ENCODE peak calls at places on chromosome 18, in four cellular contexts. T, O, R and Y are unnamed samples.

GRCh38 chr18:30991397-30991796 is 51.1 kb downstream of the DSC3 start:
- DNase-seq in T (no peak), O (no peak), R (no peak), Y (no peak)

GRCh38 chr18:80147037-80147417 is 38.0 kb downstream of the ADNP2 start:
- DNase-seq in T (no peak), O (no peak), R (no peak), Y (no peak)

GRCh38 chr18:78192044-78192443 is 787.6 kb upstream of the SALL3 start:
- DNase-seq in T (no peak), O (no peak), R (no peak), Y (peak; percentile 87)

GRCh38 chr18:76572517-76573247 is 77.6 kb upstream of the ZNF516 start:
- DNase-seq in T (no peak), O (no peak), R (no peak), Y (no peak)

GRCh38 chr18:48018806-48019295 is 88.4 kb upstream of the SMAD2 start:
- DNase-seq in T (no peak), O (no peak), R (peak; percentile 20), Y (no peak)

GRCh38 chr18:41858761-41859555 is 96.1 kb upstream of the PIK3C3 start:
- DNase-seq in T (no peak), O (no peak), R (no peak), Y (no peak)

GRCh38 chr18:68841301-68841700 is 43.4 kb downstream of the CCDC102B start:
- DNase-seq in T (no peak), O (no peak), R (peak; percentile 29), Y (no peak)

GRCh38 chr18:8882632-8883408 is 177.5 kb downstream of the MTCL1 start:
- DNase-seq in T (no peak), O (no peak), R (no peak), Y (no peak)

GRCh38 chr18:11005528-11005927 is 143.8 kb downstream of the PIEZO2 start:
- DNase-seq in T (no peak), O (no peak), R (peak; percentile 73), Y (no peak)

GRCh38 chr18:49486617-49486958 is 446 bp downstream of the C18orf32 start:
- DNase-seq in T (no peak), O (no peak), R (no peak), Y (no peak)

GRCh38 chr18:44733069-44733753 is 52.5 kb downstream of the SETBP1 start:
- DNase-seq in T (peak; percentile 34), O (peak; percentile 43), R (peak; percentile 89), Y (no peak)

GRCh38 chr18:8841781-8842485 is 136.6 kb downstream of the MTCL1 start:
- DNase-seq in T (no peak), O (no peak), R (peak; percentile 53), Y (no peak)

GRCh38 chr18:33556846-33557245 is 21.2 kb upstream of the ASXL3 start:
- DNase-seq in T (no peak), O (no peak), R (no peak), Y (no peak)

GRCh38 chr18:56986829-56987228 is 160.1 kb upstream of the BOD1L2 start:
- DNase-seq in T (no peak), O (no peak), R (no peak), Y (no peak)

GRCh38 chr18:45562567-45563479 is 52.5 kb upstream of the SLC14A2 start:
- DNase-seq in T (no peak), O (no peak), R (no peak), Y (no peak)

GRCh38 chr18:62069556-62069955 is 117.3 kb downstream of the PIGN start:
- DNase-seq in T (peak; percentile 8), O (no peak), R (no peak), Y (no peak)

GRCh38 chr18:79664525-79665125 is 15.0 kb upstream of the CTDP1 start:
- DNase-seq in T (no peak), O (no peak), R (peak; percentile 67), Y (no peak)

GRCh38 chr18:35042389-35043066 is 1.3 kb downstream of the MAPRE2 start:
- DNase-seq in T (peak; percentile 3), O (no peak), R (peak; percentile 31), Y (no peak)

GRCh38 chr18:48662021-48662661 is 123.3 kb downstream of the CTIF start:
- DNase-seq in T (peak; percentile 85), O (no peak), R (peak; percentile 68), Y (no peak)

GRCh38 chr18:13112982-13113381 is 105.6 kb upstream of the LDLRAD4 start:
- DNase-seq in T (no peak), O (no peak), R (no peak), Y (no peak)